ENCODE peak calls at places on chromosomes 4 and X, in eight cellular contexts. S, F, O, N, X, B, J and H are unnamed samples.
A peak's percentile ranks its signal among the peaks of the same experiment; 100 is the strongest.

GRCh38 chrX:124223524-124223923 is 108.9 kb upstream of the TEX13D start:
- DNase-seq in J (no peak), O (no peak), N (no peak), B (no peak), X (no peak), S (no peak), F (peak; percentile 25), H (no peak)

GRCh38 chrX:139559383-139560042 is 29.0 kb downstream of the F9 start:
- DNase-seq in O (peak; percentile 68), N (peak; percentile 72), F (peak; percentile 69), B (peak; percentile 27), X (peak; percentile 21), J (no peak), S (peak; percentile 61), H (no peak)

GRCh38 chr4:181968371-181968770 is 274.8 kb upstream of the TENM3 start:
- DNase-seq in F (no peak), O (no peak), J (no peak), X (no peak), B (no peak), S (peak; percentile 94), N (peak; percentile 57), H (no peak)

GRCh38 chr4:10077492-10078335 is 38.9 kb downstream of the WDR1 start:
- DNase-seq in J (peak; percentile 28), N (no peak), F (no peak), B (no peak), O (no peak), S (no peak), X (no peak), H (peak; percentile 67)

GRCh38 chrX:48972214-48973164 is 845 bp upstream of the KCND1 start:
- DNase-seq in X (peak; percentile 13), J (no peak), O (peak; percentile 60), B (peak; percentile 63), N (peak; percentile 52), F (peak; percentile 30), S (peak; percentile 44), H (no peak)

GRCh38 chr4:40152642-40153041 is 44.2 kb upstream of the RHOH start:
- DNase-seq in J (no peak), F (no peak), X (no peak), O (no peak), N (no peak), S (no peak), B (no peak), H (no peak)

GRCh38 chrX:129717902-129718301 is 20.9 kb upstream of the XPNPEP2 start:
- DNase-seq in O (peak; percentile 7), J (no peak), X (no peak), F (no peak), S (peak; percentile 87), N (peak; percentile 87), B (no peak), H (no peak)

GRCh38 chrX:101040197-101040596 is 11.7 kb downstream of the TRMT2B start:
- DNase-seq in N (peak; percentile 50), X (no peak), B (no peak), O (no peak), J (no peak), F (no peak), S (no peak), H (no peak)

GRCh38 chr4:10971800-10972398 is 287.3 kb upstream of the CLNK start:
- DNase-seq in B (no peak), S (no peak), J (no peak), N (no peak), F (no peak), O (no peak), X (no peak), H (no peak)

GRCh38 chr4:54657194-54657555 is 582 bp upstream of the KIT start:
- DNase-seq in X (no peak), S (no peak), J (no peak), N (no peak), F (peak; percentile 8), O (no peak), B (no peak), H (no peak)

GRCh38 chr4:6562931-6563901 is 11.8 kb upstream of the MAN2B2 start:
- DNase-seq in F (peak; percentile 40), J (no peak), S (peak; percentile 30), N (no peak), X (no peak), B (no peak), O (no peak), H (no peak)

GRCh38 chr4:145196747-145197146 is 16.4 kb upstream of the OTUD4 start:
- DNase-seq in N (no peak), O (no peak), X (no peak), J (no peak), F (no peak), B (no peak), S (no peak), H (no peak)

GRCh38 chrX:36445576-36445975 is 526.0 kb downstream of the CFAP47 start:
- DNase-seq in O (no peak), B (no peak), F (no peak), N (no peak), S (no peak), J (no peak), X (no peak), H (no peak)

GRCh38 chrX:132331000-132331399 is 111.8 kb upstream of the RAP2C start:
- DNase-seq in X (no peak), O (no peak), S (no peak), N (no peak), F (no peak), B (no peak), J (no peak), H (no peak)

GRCh38 chrX:151922692-151923091 is 10.0 kb downstream of the MAGEA4 start:
- DNase-seq in O (no peak), F (no peak), S (no peak), B (no peak), J (no peak), N (no peak), X (no peak), H (no peak)

GRCh38 chr4:40843696-40844095 is 93.9 kb downstream of the NSUN7 start:
- DNase-seq in J (no peak), S (no peak), X (no peak), B (no peak), N (no peak), F (no peak), O (peak; percentile 33), H (no peak)

GRCh38 chr4:20084488-20084887 is 167.2 kb upstream of the SLIT2 start:
- DNase-seq in X (no peak), B (no peak), O (no peak), S (no peak), F (no peak), N (no peak), J (no peak), H (no peak)

DNA sequence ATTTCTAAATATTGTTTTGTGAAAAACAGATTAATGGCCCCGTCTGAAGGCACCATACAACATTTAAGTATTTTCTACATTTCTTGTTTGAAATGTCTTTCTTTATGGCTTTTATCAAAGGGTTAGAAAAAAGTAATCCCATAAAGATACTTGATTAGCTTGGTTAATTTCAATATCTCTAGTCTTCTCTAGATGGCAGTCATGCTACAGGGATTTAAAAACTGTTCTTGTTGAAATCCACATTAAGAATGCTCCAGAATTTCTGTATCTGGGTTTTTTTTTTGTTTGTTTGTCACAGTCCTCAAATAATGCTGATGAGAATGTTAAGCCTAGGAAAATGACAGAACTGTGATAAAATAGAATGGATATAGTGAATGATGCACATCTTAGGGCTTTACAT is 109.0 kb upstream of the AADAT start:
- DNase-seq in S (no peak), O (no peak), N (peak; percentile 12), X (no peak), J (no peak), B (no peak), F (no peak), H (no peak)
- TF ChIP-seq CTCF in S (no peak), O (no peak), N (no peak), X (no peak), J (no peak), B (no peak), F (no peak), H (peak; percentile 24)

DNA sequence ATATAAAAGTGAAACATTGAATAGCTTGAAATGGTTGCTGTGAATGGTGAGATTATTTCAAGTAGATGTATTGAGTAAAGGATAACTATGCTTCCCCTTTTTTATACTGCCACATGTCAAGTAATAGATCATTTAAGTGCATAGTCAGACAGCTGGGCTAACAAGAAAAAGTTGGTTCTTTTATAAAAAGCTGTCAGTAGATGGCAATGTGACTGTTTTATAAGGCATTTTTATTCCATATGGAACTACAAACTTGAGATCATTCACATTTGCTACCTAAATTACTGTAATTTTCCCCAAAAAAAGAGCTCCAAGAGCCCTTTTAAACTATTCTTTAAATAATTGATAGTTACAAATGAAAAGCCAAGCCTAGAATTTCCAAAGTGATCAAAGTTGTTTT is 831.0 kb downstream of the C4orf33 start:
- DNase-seq in J (no peak), X (no peak), B (no peak), F (no peak), O (no peak), N (peak; percentile 1), S (no peak), H (no peak)
- TF ChIP-seq CTCF in J (no peak), X (no peak), B (no peak), F (no peak), O (peak; percentile 25), N (peak; percentile 11), S (no peak), H (no peak)

DNA sequence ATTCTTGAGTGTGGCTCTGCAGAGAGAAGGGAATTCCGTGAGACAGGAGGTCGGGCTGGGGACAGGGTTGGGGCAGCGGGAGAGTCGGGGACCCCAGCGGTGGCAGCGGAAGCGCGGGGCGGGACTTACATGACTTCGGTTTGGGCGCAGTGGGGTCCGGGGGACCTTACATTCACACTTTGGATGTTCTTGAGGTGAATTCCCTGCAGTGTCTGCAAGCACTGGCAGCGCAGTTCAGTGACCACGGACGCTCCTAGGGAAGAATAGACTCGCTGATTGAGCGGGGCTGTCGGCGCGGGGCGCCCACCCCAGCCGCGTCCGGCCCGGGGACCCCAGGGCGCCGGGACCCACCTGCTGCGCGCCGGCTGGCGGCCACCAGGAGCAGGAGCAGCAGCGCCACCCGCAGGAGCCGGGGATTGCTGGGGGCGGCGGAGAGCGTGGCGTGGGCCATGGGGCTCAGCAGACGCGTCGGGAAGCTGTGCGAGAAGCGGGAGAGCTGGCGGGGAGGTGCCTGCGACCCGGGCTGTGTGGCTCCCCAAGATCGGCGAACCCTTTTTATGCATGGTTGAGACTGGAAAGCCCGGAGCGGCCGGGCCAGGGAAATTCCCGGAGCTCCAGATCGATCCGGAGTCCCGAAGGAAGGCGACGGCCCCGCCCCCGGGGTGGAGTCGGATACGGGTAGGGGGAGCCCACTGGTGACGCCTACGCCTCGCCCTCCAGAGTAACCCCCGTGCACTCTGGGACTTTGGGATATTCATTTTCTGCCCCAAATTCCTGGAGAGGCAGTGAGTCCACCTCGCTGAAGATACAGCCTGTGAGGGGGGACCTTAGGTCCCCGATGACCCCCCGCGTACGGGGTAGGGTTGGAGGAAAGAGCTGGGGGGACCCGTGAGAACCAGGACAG is at the start of gene CXCL3:
- DNase-seq in S (peak; percentile 40), N (peak; percentile 63), O (peak; percentile 72), X (peak; percentile 80), F (peak; percentile 73), J (peak; percentile 78), B (peak; percentile 76), H (peak; percentile 94)
- TF ChIP-seq CTCF in S (no peak), N (no peak), O (peak; percentile 50), X (peak; percentile 20), F (peak; percentile 29), J (peak; percentile 60), B (peak; percentile 32), H (peak; percentile 43)

GRCh38 chrX:79266702-79267101 is 100.4 kb downstream of the ITM2A start:
- DNase-seq in F (no peak), J (no peak), S (no peak), O (no peak), X (no peak), B (no peak), N (no peak), H (no peak)

GRCh38 chrX:79268788-79269187 is 98.3 kb downstream of the ITM2A start:
- DNase-seq in X (no peak), F (no peak), B (no peak), S (no peak), J (no peak), N (peak; percentile 7), O (no peak), H (no peak)

GRCh38 chrX:79270401-79270800 is 96.7 kb downstream of the ITM2A start:
- DNase-seq in O (peak; percentile 1), S (no peak), B (no peak), N (peak; percentile 19), J (peak; percentile 21), F (peak; percentile 29), X (peak; percentile 44), H (no peak)
- TF ChIP-seq CTCF in O (no peak), S (no peak), B (peak; percentile 38), N (peak; percentile 27), J (peak; percentile 53), F (peak; percentile 48), X (peak; percentile 59), H (peak; percentile 35)